ENCODE peak calls at places on chromosomes 4 and X, in eight cellular contexts. H, F, W, N, S, R, J and X are unnamed samples.

GRCh38 chr4:184114431-184114830 is 103.2 kb downstream of the ENPP6 start:
- DNase-seq in J (no peak), H (no peak), S (no peak), N (no peak), W (no peak), F (no peak), R (no peak), X (no peak)

GRCh38 chr4:155964016-155964891 is 10.6 kb upstream of the CTSO start:
- DNase-seq in J (no peak), W (no peak), N (no peak), S (peak; percentile 66), R (peak; percentile 48), H (peak; percentile 19), F (no peak), X (no peak)

GRCh38 chrX:153499258-153499657 is 4.5 kb downstream of the BGN start:
- DNase-seq in N (no peak), R (no peak), J (no peak), F (no peak), S (no peak), H (no peak), W (no peak), X (no peak)

GRCh38 chr4:8643986-8644385 is 51.4 kb downstream of the CPZ start:
- DNase-seq in H (no peak), W (no peak), N (no peak), F (no peak), J (peak; percentile 17), S (no peak), R (no peak), X (peak; percentile 8)

GRCh38 chrX:116873678-116874077 is 410.9 kb upstream of the CT83 start:
- DNase-seq in F (no peak), S (no peak), N (peak; percentile 10), J (no peak), R (peak; percentile 0), W (no peak), H (peak; percentile 37), X (no peak)

GRCh38 chrX:56248492-56248891 is 16.3 kb downstream of the KLF8 start:
- DNase-seq in N (peak; percentile 63), R (peak; percentile 57), S (peak; percentile 60), F (peak; percentile 50), H (peak; percentile 23), J (peak; percentile 34), W (no peak), X (peak; percentile 49)

GRCh38 chrX:477441-478012 is 90.8 kb upstream of the PPP2R3B start:
- DNase-seq in R (no peak), N (no peak), W (no peak), S (no peak), H (no peak), J (no peak), F (no peak), X (no peak)

GRCh38 chr4:135243960-135244561 is 1042.5 kb upstream of the PABPC4L start:
- DNase-seq in W (no peak), J (no peak), F (no peak), S (no peak), N (no peak), R (no peak), H (no peak), X (no peak)

GRCh38 chr4:128386761-128387599 is 99.4 kb upstream of the PGRMC2 start:
- DNase-seq in H (peak; percentile 97), J (no peak), R (peak; percentile 97), S (peak; percentile 96), N (peak; percentile 96), F (no peak), W (peak; percentile 92), X (no peak)

GRCh38 chr4:1404573-1405248 is 1.5 kb downstream of the NKX1-1 start:
- DNase-seq in F (peak; percentile 7), J (peak; percentile 44), R (no peak), S (peak; percentile 30), H (no peak), N (no peak), W (no peak), X (no peak)

GRCh38 chrX:39613997-39614679 is 483.6 kb downstream of the BCOR start:
- DNase-seq in J (peak; percentile 72), R (no peak), W (no peak), H (no peak), F (no peak), S (no peak), N (no peak), X (no peak)

GRCh38 chrX:132855760-132856341 is 102.6 kb downstream of the HS6ST2 start:
- DNase-seq in N (no peak), J (no peak), F (no peak), H (no peak), S (no peak), W (no peak), R (no peak), X (no peak)

GRCh38 chrX:38900719-38901118 is 99.5 kb downstream of the MID1IP1 start:
- DNase-seq in S (no peak), F (no peak), H (no peak), N (no peak), J (no peak), W (peak; percentile 27), R (no peak), X (no peak)

GRCh38 chr4:123580981-123581664 is 184.5 kb downstream of the SPRY1 start:
- DNase-seq in H (no peak), W (no peak), R (no peak), N (no peak), J (no peak), F (no peak), S (no peak), X (no peak)

GRCh38 chrX:131704136-131704695 is 160.3 kb downstream of the OR13H1 start:
- DNase-seq in H (peak; percentile 71), F (no peak), S (peak; percentile 76), W (no peak), J (no peak), N (no peak), R (no peak), X (no peak)

GRCh38 chr4:55458164-55458563 is 62.4 kb downstream of the TMEM165 start:
- DNase-seq in R (peak; percentile 26), H (peak; percentile 54), F (no peak), W (no peak), J (no peak), N (no peak), S (no peak), X (no peak)

GRCh38 chr4:61211781-61212180 is 11.7 kb downstream of the ADGRL3 start:
- DNase-seq in W (no peak), H (no peak), S (no peak), F (no peak), R (no peak), N (no peak), J (no peak), X (no peak)

GRCh38 chr4:31088600-31089230 is 368.5 kb downstream of the PCDH7 start:
- DNase-seq in S (no peak), J (no peak), F (no peak), N (peak; percentile 83), W (no peak), R (peak; percentile 67), H (peak; percentile 67), X (no peak)

DNA sequence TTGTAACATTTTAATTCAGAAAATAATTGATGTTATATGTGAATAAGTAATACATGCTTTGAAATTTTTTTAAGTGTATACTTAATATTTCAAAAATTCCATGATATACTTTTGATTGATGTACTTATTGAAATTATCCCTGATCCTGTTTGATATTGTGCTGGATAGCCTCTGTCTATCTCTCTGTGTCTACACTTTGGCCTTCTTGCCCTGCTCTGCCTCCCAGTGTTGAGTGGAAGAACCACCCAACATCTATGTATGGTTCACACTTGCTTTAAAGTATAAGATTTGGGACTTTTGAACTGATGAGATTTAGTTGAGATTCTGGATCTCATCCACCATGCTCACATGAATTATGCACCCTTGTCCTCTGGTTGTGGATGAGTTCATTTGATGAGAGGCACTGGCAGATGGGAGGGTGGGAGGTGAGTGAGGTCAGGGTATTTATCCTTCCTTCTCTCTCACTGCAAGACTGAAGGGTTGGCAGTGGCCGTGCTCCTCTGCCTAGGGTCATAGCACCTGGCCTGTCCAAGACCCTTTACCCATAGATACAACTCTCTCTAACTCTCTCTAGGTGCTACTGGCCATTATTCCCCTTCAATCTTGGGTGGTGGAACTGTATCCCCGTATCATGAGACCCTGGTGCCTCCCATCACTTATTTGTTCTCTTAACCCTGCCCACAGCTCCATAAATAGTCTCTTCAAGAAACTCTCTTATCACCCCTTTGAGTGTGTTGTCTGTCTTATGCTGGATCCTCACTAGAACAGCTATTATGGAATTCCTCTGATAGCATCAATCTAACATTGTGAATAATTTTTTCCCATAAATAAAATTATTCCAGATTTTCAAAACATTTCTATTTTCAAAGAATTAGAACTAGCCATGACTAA is 75.2 kb downstream of the CORIN start:
- DNase-seq in H (no peak), J (no peak), F (no peak), N (no peak), R (no peak), W (no peak), S (no peak), X (no peak)
- TF ChIP-seq CTCF in H (no peak), J (no peak), F (no peak), N (no peak), R (no peak), W (no peak), S (no peak), X (no peak)

DNA sequence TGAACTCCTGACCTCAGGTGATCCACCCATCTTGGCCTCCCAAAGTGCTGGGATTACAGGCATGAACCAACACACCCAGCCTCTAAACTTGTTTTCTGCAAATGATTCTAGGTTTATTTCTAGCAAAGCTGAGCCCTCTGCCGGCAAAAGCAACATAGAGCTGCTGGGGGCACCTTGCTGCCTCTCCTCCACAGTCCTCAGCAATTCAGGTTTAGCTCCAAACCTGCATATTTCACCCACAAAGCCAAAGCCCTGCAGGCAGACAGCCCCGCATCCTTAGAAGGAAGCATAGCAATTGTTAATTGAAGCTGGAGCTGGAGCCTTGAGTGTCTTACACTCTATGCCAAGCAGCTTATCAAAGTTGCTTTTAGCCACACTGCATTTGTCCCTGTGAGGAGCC is 24.9 kb upstream of the OCIAD2 start:
- DNase-seq in F (no peak), W (no peak), N (no peak), S (no peak), J (no peak), H (no peak), R (no peak), X (no peak)
- TF ChIP-seq CTCF in F (no peak), W (no peak), N (peak; percentile 3), S (no peak), J (no peak), H (no peak), R (no peak), X (no peak)

GRCh38 chrX:13092455-13092941 is 48.1 kb upstream of the FAM9C start:
- DNase-seq in J (no peak), W (no peak), S (no peak), N (no peak), F (peak; percentile 73), R (no peak), H (no peak), X (no peak)
- TF ChIP-seq CTCF in J (no peak), W (no peak), S (no peak), N (no peak), F (peak; percentile 28), R (no peak), H (no peak), X (no peak)

GRCh38 chr4:43047044-43047443 is 154.5 kb downstream of the GRXCR1 start:
- DNase-seq in J (no peak), H (no peak), W (no peak), R (no peak), F (no peak), N (no peak), S (no peak), X (no peak)

DNA sequence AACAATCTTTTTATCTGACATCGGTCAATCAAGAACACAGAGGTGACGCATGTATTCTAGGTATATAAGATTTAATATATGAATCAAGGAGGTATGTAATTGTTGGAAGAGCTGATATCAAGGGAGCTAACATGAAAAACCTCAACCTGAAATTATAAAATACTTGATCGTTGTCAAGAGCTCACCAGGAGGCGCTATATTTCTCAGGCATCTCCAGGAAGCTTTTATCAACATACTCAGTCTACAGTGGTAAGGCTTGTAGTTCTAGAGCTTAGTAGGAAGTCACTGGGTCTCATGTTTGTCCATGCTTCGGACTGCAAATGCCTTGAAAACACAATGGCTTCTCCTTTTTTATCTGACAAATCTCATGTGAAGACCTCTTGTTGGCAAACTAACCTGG is 156.1 kb downstream of the GRXCR1 start:
- DNase-seq in F (no peak), R (no peak), J (no peak), H (no peak), S (no peak), W (no peak), N (no peak), X (no peak)
- TF ChIP-seq CTCF in F (no peak), R (no peak), J (peak; percentile 65), H (no peak), S (no peak), W (no peak), N (no peak), X (no peak)